ENCODE peak calls at places on chromosomes 6 and 20, in nine cellular contexts. W, Q, F, S, R, P, L, T and H are unnamed samples.

GRCh38 chr6:35544748-35545361 is 32.2 kb upstream of the TULP1 start:
- DNase-seq in W (no peak), Q (no peak), F (no peak), S (no peak), R (no peak), P (no peak), L (peak), T (no peak), H (no peak)

GRCh38 chr6:99096186-99096585 is 148.4 kb upstream of the FBXL4 start:
- DNase-seq in W (no peak), Q (no peak), F (no peak), S (no peak), R (no peak), P (no peak), L (no peak), T (no peak), H (no peak)

GRCh38 chr6:76043690-76044089 is 28.8 kb downstream of the IMPG1 start:
- DNase-seq in W (no peak), Q (no peak), F (no peak), S (no peak), R (no peak), P (no peak), L (no peak), T (no peak), H (no peak)

GRCh38 chr6:106199998-106200397 is 113.9 kb downstream of the PRDM1 start:
- DNase-seq in W (no peak), Q (no peak), F (no peak), S (peak), R (no peak), P (no peak), L (peak), T (no peak), H (no peak)

GRCh38 chr20:52268184-52268583 is 76.6 kb upstream of the ZFP64 start:
- DNase-seq in W (no peak), Q (no peak), F (no peak), S (no peak), R (no peak), P (no peak), L (no peak), T (no peak), H (no peak)

GRCh38 chr20:60283281-60283680 is 325.1 kb downstream of the CDH26 start:
- DNase-seq in W (no peak), Q (no peak), F (no peak), S (no peak), R (no peak), P (no peak), L (peak), T (no peak), H (no peak)

GRCh38 chr20:4245542-4245941 is 230.2 kb upstream of the RNF24 start:
- DNase-seq in W (no peak), Q (no peak), F (no peak), S (no peak), R (no peak), P (no peak), L (no peak), T (no peak), H (no peak)

GRCh38 chr20:2805682-2806350 is 5.4 kb upstream of the CPXM1 start:
- DNase-seq in W (no peak), Q (no peak), F (no peak), S (no peak), R (no peak), P (peak), L (no peak), T (no peak), H (no peak)

GRCh38 chr6:25606151-25606550 is 45.9 kb upstream of the SCGN start:
- DNase-seq in W (no peak), Q (no peak), F (no peak), S (no peak), R (no peak), P (no peak), L (no peak), T (no peak), H (no peak)

GRCh38 chr6:112037783-112038216 is 16.1 kb upstream of the CCN6 start:
- DNase-seq in W (no peak), Q (peak), F (no peak), S (peak), R (no peak), P (peak), L (peak), T (no peak), H (no peak)

GRCh38 chr20:25408170-25408547 is 686 bp downstream of the GINS1 start:
- DNase-seq in W (no peak), Q (no peak), F (no peak), S (no peak), R (no peak), P (no peak), L (no peak), T (no peak), H (no peak)

GRCh38 chr6:53306819-53307347 is 41.9 kb downstream of the ELOVL5 start:
- DNase-seq in W (no peak), Q (no peak), F (peak), S (no peak), R (peak), P (no peak), L (peak), T (no peak), H (no peak)

GRCh38 chr6:75430631-75431345 is 62.8 kb downstream of the FILIP1 start:
- DNase-seq in W (no peak), Q (no peak), F (no peak), S (no peak), R (no peak), P (no peak), L (no peak), T (no peak), H (no peak)

GRCh38 chr6:42251911-42252637 is 34.4 kb upstream of the MRPS10 start:
- DNase-seq in W (peak), Q (peak), F (no peak), S (peak), R (no peak), P (peak), L (no peak), T (no peak), H (no peak)

GRCh38 chr20:36346256-36346655 is 40.1 kb downstream of the DLGAP4 start:
- DNase-seq in W (no peak), Q (no peak), F (no peak), S (no peak), R (no peak), P (no peak), L (no peak), T (no peak), H (no peak)

GRCh38 chr6:157761331-157761921 is 61.6 kb upstream of the SNX9 start:
- DNase-seq in W (no peak), Q (no peak), F (no peak), S (no peak), R (peak), P (no peak), L (peak), T (peak), H (no peak)

GRCh38 chr20:1326031-1326930 is 2.7 kb downstream of the SDCBP2 start:
- DNase-seq in W (no peak), Q (peak), F (no peak), S (peak), R (no peak), P (peak), L (no peak), T (no peak), H (no peak)

GRCh38 chr6:16731503-16732018 is 29.7 kb downstream of the ATXN1 start:
- DNase-seq in W (no peak), Q (no peak), F (peak), S (no peak), R (no peak), P (no peak), L (peak), T (no peak), H (no peak)

GRCh38 chr20:51318058-51318960 is 224.2 kb downstream of the NFATC2 start:
- DNase-seq in W (no peak), Q (peak), F (no peak), S (peak), R (no peak), P (no peak), L (peak), T (peak), H (peak)

GRCh38 chr6:52574709-52575489 is 2.0 kb downstream of the TRAM2 start:
- DNase-seq in W (no peak), Q (no peak), F (peak), S (peak), R (no peak), P (peak), L (no peak), T (peak), H (no peak)

GRCh38 chr6:2947424-2947823 is 23.9 kb downstream of the SERPINB6 start:
- DNase-seq in W (no peak), Q (no peak), F (peak), S (no peak), R (no peak), P (no peak), L (no peak), T (no peak), H (no peak)

DNA sequence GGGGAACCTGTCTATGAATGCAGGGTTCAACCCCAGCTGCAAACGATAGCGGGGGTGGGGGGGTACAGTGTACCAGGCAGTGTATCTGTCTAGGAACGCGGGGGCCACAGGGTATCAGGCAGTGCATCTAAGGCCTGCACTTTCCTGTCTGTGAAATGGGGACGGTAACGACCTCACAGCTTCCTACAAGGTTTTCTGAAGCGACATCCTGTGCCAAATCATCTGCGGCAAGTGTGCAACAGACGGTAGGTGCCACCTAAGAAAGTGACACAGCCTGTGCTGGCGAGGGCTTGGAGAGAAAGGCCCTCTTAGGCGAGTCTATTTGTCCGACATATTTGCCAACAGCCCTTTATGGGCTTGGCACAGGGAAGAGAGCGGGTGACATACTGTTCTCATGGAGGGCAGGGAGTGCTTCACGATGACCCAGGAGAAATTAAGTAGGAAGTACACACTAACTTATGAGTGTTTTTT is 3.8 kb downstream of the DIDO1 start:
- DNase-seq in W (no peak), Q (no peak), F (no peak), S (no peak), R (no peak), P (no peak), L (no peak), T (no peak), H (no peak)
- H3K4me3 ChIP-seq in W (no peak), Q (no peak), F (no peak), S (no peak), R (peak), P (no peak), L (no peak), T (peak), H (no peak)

GRCh38 chr6:14965340-14966102 is 280.3 kb upstream of the JARID2 start:
- DNase-seq in W (no peak), Q (no peak), F (no peak), S (no peak), R (no peak), P (no peak), L (no peak), T (no peak), H (no peak)

GRCh38 chr6:14966111-14966901 is 279.6 kb upstream of the JARID2 start:
- DNase-seq in W (no peak), Q (no peak), F (no peak), S (peak), R (no peak), P (no peak), L (peak), T (no peak), H (peak)

GRCh38 chr6:14964486-14964885 is 281.4 kb upstream of the JARID2 start:
- DNase-seq in W (no peak), Q (no peak), F (no peak), S (no peak), R (no peak), P (no peak), L (no peak), T (no peak), H (no peak)

GRCh38 chr6:14966902-14967711 is 278.8 kb upstream of the JARID2 start:
- DNase-seq in W (no peak), Q (no peak), F (no peak), S (no peak), R (no peak), P (no peak), L (no peak), T (no peak), H (no peak)

GRCh38 chr6:14964901-14965300 is 281.0 kb upstream of the JARID2 start:
- DNase-seq in W (no peak), Q (no peak), F (no peak), S (no peak), R (no peak), P (no peak), L (no peak), T (no peak), H (no peak)
- H3K4me3 ChIP-seq in W (no peak), Q (no peak), F (no peak), S (no peak), R (no peak), P (no peak), L (no peak), T (no peak), H (no peak)

GRCh38 chr6:158816329-158816728 is 2.8 kb downstream of the EZR start:
- DNase-seq in W (no peak), Q (no peak), F (peak), S (no peak), R (no peak), P (peak), L (peak), T (no peak), H (no peak)
- H3K4me3 ChIP-seq in W (peak), Q (peak), F (peak), S (peak), R (peak), P (no peak), L (peak), T (peak), H (no peak)

DNA sequence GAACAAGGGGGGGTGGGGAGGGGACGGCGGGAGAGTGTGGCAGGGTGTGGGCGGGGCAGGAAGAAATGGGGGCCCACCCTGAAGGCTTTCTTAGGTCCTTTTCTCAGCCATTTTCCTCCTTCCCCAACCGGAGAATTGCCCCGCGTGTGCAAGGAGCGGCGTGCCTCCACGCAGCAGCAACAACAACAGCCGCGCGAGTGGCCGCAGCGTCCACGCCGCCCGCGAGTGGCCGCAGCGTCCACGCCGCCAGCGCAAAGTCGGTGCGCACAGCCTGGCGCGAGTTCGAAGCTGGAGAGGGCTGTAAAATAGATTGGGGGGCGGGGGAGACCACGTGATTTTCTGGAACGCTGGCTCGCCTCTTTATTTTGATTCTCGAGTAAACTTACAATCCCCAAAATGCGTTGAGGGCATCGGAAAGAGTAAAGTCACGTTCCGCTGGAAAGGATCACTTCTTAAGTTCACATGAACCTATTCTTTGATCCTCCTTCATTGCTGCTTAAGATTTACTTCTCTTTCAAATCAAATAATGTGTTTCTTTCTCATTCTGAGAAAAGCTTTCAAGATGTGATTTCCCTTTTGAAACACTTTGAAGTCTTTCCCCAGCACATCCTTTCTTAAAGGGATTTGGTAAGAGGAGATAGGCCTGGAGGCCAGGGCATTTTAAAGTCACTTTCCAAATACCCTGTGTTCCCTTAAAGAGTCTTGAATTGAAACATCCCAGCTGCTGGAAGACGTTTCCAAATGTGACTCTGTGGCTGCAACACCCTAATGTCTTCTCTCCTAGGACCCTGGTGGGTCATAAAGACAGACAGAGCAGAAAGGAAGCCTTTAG is 66.7 kb upstream of the ZNF217 start:
- DNase-seq in W (no peak), Q (no peak), F (peak), S (peak), R (no peak), P (peak), L (no peak), T (peak), H (no peak)
- H3K4me3 ChIP-seq in W (peak), Q (peak), F (peak), S (peak), R (no peak), P (peak), L (no peak), T (peak), H (peak)

GRCh38 chr6:56539503-56540105 is 103.1 kb downstream of the DST start:
- DNase-seq in W (no peak), Q (no peak), F (no peak), S (no peak), R (no peak), P (no peak), L (peak), T (no peak), H (no peak)
- H3K4me3 ChIP-seq in W (peak), Q (no peak), F (no peak), S (peak), R (no peak), P (no peak), L (peak), T (no peak), H (no peak)

DNA sequence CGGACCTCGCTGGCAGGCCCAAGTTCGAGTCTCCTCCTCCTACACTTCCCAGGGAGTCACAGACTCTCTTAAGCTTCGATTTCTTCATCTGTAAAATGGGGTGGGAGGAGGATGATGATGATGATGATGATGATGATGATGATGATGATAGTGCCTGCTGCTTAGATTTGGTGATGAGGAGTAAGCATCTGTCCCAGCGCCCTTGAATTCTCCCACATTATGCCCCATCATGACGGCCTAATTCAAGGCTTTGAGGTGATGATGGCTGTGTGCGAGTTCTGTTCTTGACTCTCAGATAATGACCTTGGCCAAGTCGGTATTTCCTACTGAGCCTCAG is 487 bp upstream of the KIAA1755 start:
- DNase-seq in W (no peak), Q (no peak), F (no peak), S (no peak), R (no peak), P (no peak), L (no peak), T (no peak), H (no peak)
- H3K4me3 ChIP-seq in W (peak), Q (peak), F (no peak), S (peak), R (no peak), P (no peak), L (no peak), T (no peak), H (peak)

GRCh38 chr6:126206504-126207246 is 133.2 kb upstream of the CENPW start:
- DNase-seq in W (no peak), Q (no peak), F (no peak), S (no peak), R (no peak), P (no peak), L (no peak), T (no peak), H (no peak)
- H3K4me3 ChIP-seq in W (no peak), Q (no peak), F (no peak), S (no peak), R (no peak), P (no peak), L (no peak), T (no peak), H (no peak)

GRCh38 chr20:49699200-49699992 is 14.3 kb downstream of the B4GALT5 start:
- DNase-seq in W (no peak), Q (no peak), F (no peak), S (peak), R (no peak), P (no peak), L (peak), T (no peak), H (no peak)
- H3K4me3 ChIP-seq in W (no peak), Q (no peak), F (no peak), S (no peak), R (no peak), P (no peak), L (no peak), T (no peak), H (no peak)

GRCh38 chr6:107822154-107823046 is 1.7 kb downstream of the SCML4 start:
- DNase-seq in W (no peak), Q (no peak), F (peak), S (no peak), R (no peak), P (no peak), L (no peak), T (peak), H (no peak)

GRCh38 chr6:107820571-107821261 is 3.4 kb downstream of the SCML4 start:
- DNase-seq in W (no peak), Q (no peak), F (no peak), S (peak), R (no peak), P (no peak), L (no peak), T (peak), H (no peak)

GRCh38 chr6:107819976-107820551 is 4.0 kb downstream of the SCML4 start:
- DNase-seq in W (no peak), Q (no peak), F (no peak), S (no peak), R (no peak), P (no peak), L (no peak), T (peak), H (no peak)

GRCh38 chr6:107821591-107821990 is 2.5 kb downstream of the SCML4 start:
- DNase-seq in W (no peak), Q (no peak), F (no peak), S (no peak), R (no peak), P (no peak), L (no peak), T (no peak), H (no peak)

GRCh38 chr6:107823047-107823557 is 1.0 kb downstream of the SCML4 start:
- DNase-seq in W (no peak), Q (no peak), F (no peak), S (no peak), R (no peak), P (no peak), L (no peak), T (peak), H (no peak)
- H3K4me3 ChIP-seq in W (no peak), Q (no peak), F (no peak), S (no peak), R (no peak), P (no peak), L (no peak), T (peak), H (no peak)